ENCODE peak calls at places on chromosome 10, in nine cellular contexts. K is heart left ventricle; A is CD8-positive, alpha-beta T cell; G is AG09319; H is WTC11; U is bronchial epithelial cell; N is uterus; S is GM20000; B is HFFc6. F is an unnamed sample.
A peak's percentile ranks its signal among the peaks of the same experiment; 100 is the strongest.

GRCh38 chr10:98373691-98374090 is 41.3 kb downstream of the PYROXD2 start:
- DNase-seq in K (no peak), A (no peak), G (no peak), H (no peak), U (no peak), N (no peak), S (no peak), B (no peak), F (no peak)

GRCh38 chr10:34797155-34797554 is 17.9 kb downstream of the PARD3 start:
- DNase-seq in K (no peak), A (no peak), G (no peak), H (no peak), U (no peak), N (no peak), S (no peak), B (no peak), F (no peak)

GRCh38 chr10:53093878-53094277 is 321.3 kb upstream of the MBL2 start:
- DNase-seq in K (no peak), A (no peak), G (no peak), H (no peak), U (no peak), N (no peak), S (no peak), B (no peak), F (no peak)

GRCh38 chr10:124092270-124093075 is 925 bp downstream of the CHST15 start:
- DNase-seq in K (peak; percentile 82), A (no peak), G (no peak), H (peak; percentile 62), U (peak; percentile 37), N (peak; percentile 49), S (peak; percentile 83), B (peak; percentile 5), F (peak; percentile 68)

GRCh38 chr10:103192089-103192450 is 1.0 kb downstream of the NT5C2 start:
- DNase-seq in K (no peak), A (no peak), G (no peak), H (no peak), U (peak; percentile 11), N (no peak), S (peak; percentile 22), B (no peak), F (no peak)

GRCh38 chr10:18681366-18681765 is 22.1 kb downstream of the ARL5B start:
- DNase-seq in K (no peak), A (no peak), G (peak; percentile 38), H (no peak), U (peak; percentile 48), N (no peak), S (no peak), B (no peak), F (no peak)

GRCh38 chr10:126972622-126973414 is 67.6 kb downstream of the DOCK1 start:
- DNase-seq in K (no peak), A (no peak), G (peak; percentile 73), H (no peak), U (peak; percentile 77), N (no peak), S (no peak), B (peak; percentile 86), F (no peak)

GRCh38 chr10:97333601-97334369 is 744 bp downstream of the FRAT2 start:
- DNase-seq in K (peak; percentile 81), A (no peak), G (no peak), H (peak; percentile 36), U (no peak), N (no peak), S (peak; percentile 63), B (peak; percentile 29), F (peak; percentile 42)

GRCh38 chr10:92264249-92264648 is 26.6 kb downstream of the CPEB3 start:
- DNase-seq in K (no peak), A (no peak), G (no peak), H (no peak), U (peak; percentile 30), N (no peak), S (no peak), B (no peak), F (no peak)

GRCh38 chr10:95287281-95287680 is 3.5 kb downstream of the PDLIM1 start:
- DNase-seq in K (no peak), A (no peak), G (no peak), H (no peak), U (no peak), N (no peak), S (no peak), B (no peak), F (no peak)

GRCh38 chr10:49109669-49110335 is 5.5 kb downstream of the VSTM4 start:
- DNase-seq in K (peak; percentile 86), A (no peak), G (peak; percentile 82), H (no peak), U (no peak), N (peak; percentile 62), S (no peak), B (no peak), F (peak; percentile 64)

GRCh38 chr10:103584216-103585010 is 90.9 kb downstream of the NEURL1 start:
- DNase-seq in K (peak; percentile 76), A (peak; percentile 40), G (no peak), H (peak; percentile 43), U (no peak), N (no peak), S (peak; percentile 85), B (no peak), F (peak; percentile 43)

GRCh38 chr10:112519129-112519761 is 72.2 kb downstream of the VTI1A start:
- DNase-seq in K (no peak), A (no peak), G (no peak), H (no peak), U (peak; percentile 81), N (no peak), S (no peak), B (no peak), F (no peak)

GRCh38 chr10:105062881-105063280 is 421.8 kb downstream of the SORCS3 start:
- DNase-seq in K (no peak), A (no peak), G (no peak), H (no peak), U (no peak), N (no peak), S (no peak), B (no peak), F (no peak)

GRCh38 chr10:105068497-105068896 is 427.4 kb downstream of the SORCS3 start:
- DNase-seq in K (no peak), A (no peak), G (no peak), H (no peak), U (peak; percentile 73), N (no peak), S (no peak), B (no peak), F (no peak)

DNA sequence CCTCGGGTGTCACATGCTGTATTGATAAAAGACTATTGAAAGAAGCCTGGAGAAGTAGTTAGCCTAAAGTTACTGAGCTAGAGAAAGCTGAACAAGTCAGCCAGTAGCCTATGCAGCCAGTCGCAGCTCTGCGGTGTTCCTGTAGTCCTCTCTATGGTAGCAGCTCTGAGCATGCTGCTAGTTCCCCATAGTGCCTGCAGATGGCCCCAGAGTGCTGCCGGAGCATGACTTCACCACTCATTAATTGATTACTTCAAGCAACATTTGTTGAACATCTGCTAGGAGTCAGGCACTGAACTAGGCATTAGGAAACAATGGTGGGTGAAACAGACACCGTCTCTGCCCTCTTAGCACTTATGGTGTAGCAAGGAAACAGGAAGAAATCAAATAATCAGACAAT is 422.7 kb downstream of the SORCS3 start:
- DNase-seq in K (no peak), A (no peak), G (no peak), H (peak; percentile 72), U (peak; percentile 57), N (no peak), S (peak; percentile 28), B (no peak), F (no peak)
- TF ChIP-seq CTCF in K (peak; percentile 44), A (no peak), G (peak; percentile 32), H (peak; percentile 74), U (peak; percentile 92), N (no peak), S (peak; percentile 24), B (no peak), F (no peak)

DNA sequence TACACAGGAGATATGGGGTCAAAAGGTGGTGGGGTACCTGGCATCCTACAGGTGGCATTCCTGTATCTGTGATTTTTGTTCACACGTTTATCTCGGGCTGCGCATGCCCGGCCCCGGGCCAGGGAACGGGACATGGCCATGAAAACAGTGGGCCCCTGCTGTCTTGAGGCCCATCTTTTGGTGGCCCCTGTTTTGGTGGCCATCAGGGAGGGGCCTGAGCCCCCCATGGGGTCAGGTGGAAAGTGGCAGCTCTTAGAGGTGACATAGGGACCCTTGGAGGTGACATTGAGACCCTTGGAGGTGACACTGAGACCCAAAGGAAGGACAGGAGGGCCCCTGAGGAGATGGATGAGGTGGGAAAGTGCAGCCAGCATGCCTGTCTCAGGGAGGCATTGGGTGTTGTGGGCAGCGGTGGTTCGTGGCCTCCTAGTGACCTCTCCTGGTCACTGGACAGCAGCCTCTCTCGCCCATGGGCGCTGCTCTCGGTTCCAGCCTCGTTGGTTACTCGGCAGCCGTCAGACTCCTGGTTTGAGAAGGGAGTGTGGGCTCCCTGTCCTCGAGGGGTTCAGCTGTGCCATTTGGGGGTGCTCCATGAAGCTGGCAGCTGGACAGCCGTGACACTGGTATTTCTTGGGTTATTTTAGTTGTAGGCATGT is 39.9 kb downstream of the INPP5A start:
- DNase-seq in K (no peak), A (no peak), G (no peak), H (no peak), U (no peak), N (peak; percentile 54), S (no peak), B (no peak), F (no peak)
- TF ChIP-seq CTCF in K (no peak), A (no peak), G (peak; percentile 9), H (no peak), U (no peak), N (peak; percentile 46), S (no peak), B (no peak), F (peak; percentile 61)

DNA sequence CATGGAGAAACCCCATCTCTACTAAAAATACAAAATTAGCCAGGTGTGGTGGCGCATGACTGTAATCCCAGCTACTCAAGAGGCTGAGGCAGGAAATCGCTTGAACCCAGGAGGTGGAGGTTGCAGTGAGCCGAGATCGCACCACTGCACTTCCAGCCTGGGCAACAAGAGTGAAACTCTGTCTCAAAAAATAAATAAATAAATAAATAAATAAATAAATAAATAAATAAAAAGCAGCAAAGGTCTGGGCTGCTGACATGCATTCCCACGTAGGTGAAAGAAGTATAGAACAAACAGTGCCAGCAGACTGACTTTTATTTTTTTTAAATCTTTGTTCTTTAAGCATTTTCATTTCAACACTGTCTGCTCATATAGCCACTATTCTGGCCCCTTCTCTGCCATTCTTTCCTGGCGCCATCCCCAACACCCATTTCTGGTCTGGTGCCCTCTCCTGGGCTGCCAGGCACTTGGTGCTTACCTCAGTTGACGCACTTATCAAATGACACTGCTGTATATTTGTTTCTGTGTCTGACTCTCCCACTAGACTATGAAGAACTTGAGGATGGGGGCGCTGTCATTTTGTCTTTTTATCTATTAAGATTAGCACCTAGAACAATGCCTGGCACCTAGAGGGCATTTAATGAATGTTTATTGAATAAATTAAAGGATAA is 15.6 kb downstream of the FAM107B start:
- DNase-seq in K (no peak), A (no peak), G (no peak), H (no peak), U (peak; percentile 19), N (no peak), S (no peak), B (no peak), F (no peak)
- TF ChIP-seq CTCF in K (no peak), A (no peak), G (no peak), H (no peak), U (peak; percentile 35), N (no peak), S (no peak), B (peak; percentile 40), F (no peak)

DNA sequence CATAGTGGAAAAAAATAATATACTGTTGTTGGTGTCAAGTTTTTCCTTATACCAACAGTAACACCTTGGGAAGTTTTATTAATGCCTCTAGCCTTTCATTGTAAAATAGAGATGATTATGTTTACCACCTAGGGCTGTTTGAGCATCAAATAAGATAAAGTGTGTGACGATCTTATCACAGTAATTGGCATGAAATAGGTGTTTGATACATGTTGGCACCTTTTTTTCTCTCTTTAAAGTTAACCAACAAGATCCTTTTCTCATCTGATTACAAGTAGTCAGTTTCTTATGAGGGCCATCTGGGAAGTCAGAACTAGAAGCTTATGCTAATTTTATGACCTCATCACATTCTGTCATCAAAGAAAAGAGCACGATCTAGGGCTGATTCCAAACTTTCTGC is 669.5 kb downstream of the CCSER2 start:
- DNase-seq in K (no peak), A (no peak), G (no peak), H (no peak), U (no peak), N (no peak), S (no peak), B (no peak), F (no peak)
- TF ChIP-seq CTCF in K (no peak), A (no peak), G (no peak), H (no peak), U (no peak), N (no peak), S (no peak), B (no peak), F (no peak)